ENCODE peak calls at places on chromosomes 11 and 22, in eight cellular contexts. M is neural progenitor cell; Z is stimulated activated naive B cell treated with anti-CD40 and anti-IgM and Interleukin-4, amounts not matched to agents 10 μg/mL and 1 μg/mL and 100 μg/mL, for 72 hours; S is AG09319; A is right atrium auricular region; D is stimulated activated CD4-positive, alpha-beta T cell treated with anti-CD3 and anti-CD28 coated beads, TNF-alpha, amount 100 ng/mL, for 48 hours; R is Right ventricle myocardium inferior; Q is nephron progenitor cell. I is an unnamed sample.

GRCh38 chr11:44409558-44410236 is 99.8 kb upstream of the ALX4 start:
- DNase-seq in M (no peak), Z (no peak), S (no peak), A (no peak), D (no peak), R (no peak), Q (no peak), I (no peak)

GRCh38 chr11:47467372-47467771 is 18.4 kb upstream of the RAPSN start:
- DNase-seq in M (no peak), Z (no peak), S (no peak), A (no peak), D (no peak), R (no peak), Q (no peak), I (no peak)

GRCh38 chr11:44264761-44265160 is 45.2 kb downstream of the ALX4 start:
- DNase-seq in M (no peak), Z (no peak), S (no peak), A (no peak), D (no peak), R (no peak), Q (no peak), I (no peak)

GRCh38 chr22:46652081-46652929 is 32.1 kb downstream of the GRAMD4 start:
- DNase-seq in M (no peak), Z (no peak), S (no peak), A (no peak), D (no peak), R (no peak), Q (peak), I (peak)

GRCh38 chr11:74412733-74413359 is 14.6 kb upstream of the PGM2L1 start:
- DNase-seq in M (no peak), Z (no peak), S (no peak), A (no peak), D (no peak), R (no peak), Q (no peak), I (no peak)

GRCh38 chr11:469684-470667 is 19.9 kb downstream of the PTDSS2 start:
- DNase-seq in M (no peak), Z (no peak), S (peak), A (peak), D (no peak), R (no peak), Q (no peak), I (peak)

GRCh38 chr22:27554106-27554814 is 247.3 kb downstream of the MN1 start:
- DNase-seq in M (peak), Z (no peak), S (peak), A (no peak), D (no peak), R (no peak), Q (no peak), I (peak)

GRCh38 chr11:54946429-54946828 is 239.8 kb downstream of the OR4A5 start:
- DNase-seq in M (no peak), Z (no peak), S (no peak), A (no peak), D (no peak), R (no peak), Q (no peak), I (no peak)

GRCh38 chr11:73995731-73996130 is 13.1 kb upstream of the UCP2 start:
- DNase-seq in M (no peak), Z (no peak), S (no peak), A (no peak), D (no peak), R (no peak), Q (no peak), I (no peak)

GRCh38 chr11:62552931-62553838 is 6.6 kb upstream of the AHNAK start:
- DNase-seq in M (peak), Z (no peak), S (peak), A (peak), D (no peak), R (peak), Q (peak), I (peak)

GRCh38 chr11:116233581-116233980 is 539.2 kb downstream of the BUD13 start:
- DNase-seq in M (no peak), Z (no peak), S (no peak), A (no peak), D (no peak), R (no peak), Q (peak), I (no peak)

GRCh38 chr22:38450234-38450797 is 4.7 kb downstream of the KCNJ4 start:
- DNase-seq in M (no peak), Z (no peak), S (no peak), A (no peak), D (no peak), R (no peak), Q (no peak), I (no peak)

GRCh38 chr11:101487775-101488174 is 96.0 kb downstream of the TRPC6 start:
- DNase-seq in M (no peak), Z (no peak), S (peak), A (no peak), D (no peak), R (no peak), Q (no peak), I (no peak)

GRCh38 chr11:74257934-74258553 is 53.4 kb downstream of the P4HA3 start:
- DNase-seq in M (no peak), Z (no peak), S (no peak), A (peak), D (no peak), R (no peak), Q (no peak), I (peak)

GRCh38 chr11:1054143-1055108 is 17.9 kb upstream of the MUC6 start:
- DNase-seq in M (no peak), Z (no peak), S (peak), A (no peak), D (no peak), R (no peak), Q (peak), I (peak)

GRCh38 chr11:9231848-9232177 is 33.3 kb downstream of the DENND5A start:
- DNase-seq in M (no peak), Z (no peak), S (no peak), A (no peak), D (no peak), R (no peak), Q (no peak), I (peak)

GRCh38 chr11:45266693-45267451 is 19.3 kb downstream of the SYT13 start:
- DNase-seq in M (peak), Z (no peak), S (no peak), A (no peak), D (peak), R (no peak), Q (peak), I (no peak)

GRCh38 chr22:29539105-29539504 is 14.5 kb downstream of the THOC5 start:
- DNase-seq in M (no peak), Z (no peak), S (no peak), A (no peak), D (no peak), R (no peak), Q (no peak), I (no peak)

GRCh38 chr11:45045692-45046471 is 95.2 kb upstream of the TP53I11 start:
- DNase-seq in M (no peak), Z (no peak), S (peak), A (peak), D (no peak), R (peak), Q (no peak), I (peak)

GRCh38 chr11:130115218-130115617 is 44.4 kb upstream of the ST14 start:
- DNase-seq in M (no peak), Z (no peak), S (no peak), A (no peak), D (no peak), R (no peak), Q (no peak), I (no peak)

GRCh38 chr11:66881927-66882452 is 25.1 kb downstream of the LRFN4 start:
- DNase-seq in M (no peak), Z (no peak), S (no peak), A (no peak), D (no peak), R (no peak), Q (no peak), I (no peak)

GRCh38 chr11:45025716-45026492 is 75.2 kb upstream of the TP53I11 start:
- DNase-seq in M (no peak), Z (peak), S (no peak), A (peak), D (no peak), R (peak), Q (no peak), I (no peak)

GRCh38 chr22:46674906-46675305 is 54.7 kb downstream of the GRAMD4 start:
- DNase-seq in M (no peak), Z (no peak), S (no peak), A (no peak), D (no peak), R (no peak), Q (no peak), I (no peak)

GRCh38 chr22:30221121-30221992 is 25.2 kb downstream of the LIF start:
- DNase-seq in M (no peak), Z (peak), S (no peak), A (no peak), D (no peak), R (no peak), Q (no peak), I (no peak)

I was measured in hepatic stellate cell.